ENCODE peak calls at places on chromosomes 7 and 10, in ten cellular contexts. L is myocyte, J is upper lobe of right lung, D is NB4, F is coronary artery, V is LNCaP clone FGC, C is COR-L47, M is aorta, E is nephron progenitor cell, U is amniotic stem cell. I is an unnamed sample.

GRCh38 chr10:107443817-107444216 is 279.3 kb upstream of the SORCS1 start:
- DNase-seq in L (no peak), J (no peak), D (no peak), F (no peak), V (no peak), C (no peak), M (no peak), E (no peak), U (no peak), I (no peak)

GRCh38 chr7:55546826-55547225 is 25.5 kb downstream of the VOPP1 start:
- DNase-seq in L (peak), J (peak), D (peak), F (no peak), V (peak), C (peak), M (peak), E (no peak), U (no peak), I (peak)

GRCh38 chr7:117673367-117673766 is 193.5 kb downstream of the CFTR start:
- DNase-seq in L (peak), J (peak), D (no peak), F (no peak), V (no peak), C (no peak), M (no peak), E (peak), U (no peak), I (peak)

GRCh38 chr10:68560201-68560915 is at the start of gene TET1:
- DNase-seq in L (peak), J (peak), D (peak), F (no peak), V (no peak), C (peak), M (no peak), E (peak), U (no peak), I (peak)

GRCh38 chr7:96273716-96274115 is 48.2 kb downstream of the SLC25A13 start:
- DNase-seq in L (peak), J (no peak), D (no peak), F (no peak), V (no peak), C (no peak), M (no peak), E (no peak), U (no peak), I (no peak)

GRCh38 chr7:4650471-4651047 is 31.5 kb upstream of the FOXK1 start:
- DNase-seq in L (no peak), J (no peak), D (no peak), F (no peak), V (no peak), C (no peak), M (peak), E (peak), U (no peak), I (peak)

GRCh38 chr10:114577133-114577532 is 80.9 kb downstream of the ABLIM1 start:
- DNase-seq in L (peak), J (no peak), D (no peak), F (no peak), V (no peak), C (no peak), M (no peak), E (no peak), U (peak), I (no peak)

GRCh38 chr7:18096087-18096486 is 68.4 kb upstream of the PRPS1L1 start:
- DNase-seq in L (no peak), J (no peak), D (no peak), F (no peak), V (no peak), C (peak), M (no peak), E (no peak), U (no peak), I (no peak)

GRCh38 chr7:134320201-134320600 is 3.5 kb upstream of the SLC35B4 start:
- DNase-seq in L (no peak), J (no peak), D (no peak), F (no peak), V (no peak), C (no peak), M (no peak), E (no peak), U (no peak), I (no peak)

GRCh38 chr10:125269716-125270115 is 109.4 kb upstream of the CTBP2 start:
- DNase-seq in L (no peak), J (no peak), D (no peak), F (no peak), V (no peak), C (no peak), M (no peak), E (no peak), U (no peak), I (no peak)

GRCh38 chr10:132885451-132886210 is 56.7 kb downstream of the CFAP46 start:
- DNase-seq in L (no peak), J (peak), D (no peak), F (no peak), V (no peak), C (no peak), M (peak), E (no peak), U (no peak), I (no peak)

GRCh38 chr10:78960316-78960800 is 108.4 kb upstream of the ZMIZ1 start:
- DNase-seq in L (peak), J (no peak), D (no peak), F (no peak), V (no peak), C (no peak), M (peak), E (no peak), U (no peak), I (no peak)

GRCh38 chr7:142774826-142775225 is 4.1 kb downstream of the PRSS2 start:
- DNase-seq in L (no peak), J (no peak), D (no peak), F (no peak), V (no peak), C (no peak), M (no peak), E (no peak), U (no peak), I (no peak)

GRCh38 chr7:156639426-156640256 is 933 bp upstream of the RNF32 start:
- DNase-seq in L (no peak), J (peak), D (peak), F (no peak), V (no peak), C (no peak), M (peak), E (no peak), U (no peak), I (no peak)

GRCh38 chr7:120337308-120337907 is 64.4 kb downstream of the KCND2 start:
- DNase-seq in L (peak), J (no peak), D (peak), F (no peak), V (no peak), C (no peak), M (no peak), E (no peak), U (no peak), I (peak)

GRCh38 chr7:98619450-98620321 is 2.6 kb downstream of the NPTX2 start:
- DNase-seq in L (peak), J (no peak), D (peak), F (no peak), V (peak), C (peak), M (no peak), E (peak), U (no peak), I (peak)

GRCh38 chr7:87316846-87317545 is 28.5 kb upstream of the CROT start:
- DNase-seq in L (peak), J (no peak), D (no peak), F (no peak), V (peak), C (no peak), M (no peak), E (no peak), U (peak), I (no peak)

GRCh38 chr7:26574476-26574875 is 282.8 kb downstream of the SNX10 start:
- DNase-seq in L (no peak), J (no peak), D (peak), F (no peak), V (no peak), C (no peak), M (no peak), E (no peak), U (no peak), I (no peak)

GRCh38 chr7:102468416-102469350 is 3.9 kb downstream of the LRWD1 start:
- DNase-seq in L (no peak), J (no peak), D (no peak), F (no peak), V (no peak), C (no peak), M (peak), E (no peak), U (no peak), I (no peak)

GRCh38 chr7:51034531-51035264 is 252.0 kb upstream of the GRB10 start:
- DNase-seq in L (peak), J (no peak), D (no peak), F (no peak), V (peak), C (no peak), M (no peak), E (no peak), U (peak), I (no peak)

GRCh38 chr10:86657396-86658011 is 3.2 kb downstream of the OPN4 start:
- DNase-seq in L (no peak), J (peak), D (peak), F (peak), V (no peak), C (no peak), M (peak), E (no peak), U (no peak), I (no peak)

GRCh38 chr7:80189638-80190037 is 55.0 kb downstream of the GNAI1 start:
- DNase-seq in L (no peak), J (no peak), D (no peak), F (no peak), V (no peak), C (no peak), M (no peak), E (no peak), U (no peak), I (no peak)

GRCh38 chr7:151366141-151366871 is 24.7 kb downstream of the NUB1 start:
- DNase-seq in L (peak), J (no peak), D (no peak), F (no peak), V (no peak), C (no peak), M (no peak), E (no peak), U (no peak), I (no peak)

GRCh38 chr10:70903262-70903921 is 15.0 kb upstream of the PCBD1 start:
- DNase-seq in L (peak), J (no peak), D (peak), F (no peak), V (no peak), C (peak), M (no peak), E (peak), U (no peak), I (peak)

GRCh38 chr10:132685121-132685891 is 100.6 kb downstream of the NKX6-2 start:
- DNase-seq in L (peak), J (peak), D (peak), F (peak), V (peak), C (no peak), M (peak), E (no peak), U (no peak), I (no peak)

GRCh38 chr10:93062499-93063216 is 2.1 kb downstream of the CYP26C1 start:
- DNase-seq in L (no peak), J (peak), D (no peak), F (no peak), V (no peak), C (no peak), M (peak), E (peak), U (no peak), I (peak)

GRCh38 chr7:53070883-53071282 is 35.5 kb downstream of the POM121L12 start:
- DNase-seq in L (no peak), J (no peak), D (no peak), F (no peak), V (no peak), C (no peak), M (no peak), E (no peak), U (no peak), I (no peak)

GRCh38 chr10:49587981-49588380 is 22.1 kb upstream of the SLC18A3 start:
- DNase-seq in L (no peak), J (no peak), D (no peak), F (no peak), V (no peak), C (no peak), M (no peak), E (no peak), U (no peak), I (no peak)

GRCh38 chr10:88033380-88033779 is 170.0 kb downstream of the PTEN start:
- DNase-seq in L (no peak), J (no peak), D (peak), F (no peak), V (no peak), C (no peak), M (no peak), E (no peak), U (no peak), I (no peak)

GRCh38 chr7:144763291-144763690 is 72.6 kb downstream of the TPK1 start:
- DNase-seq in L (no peak), J (no peak), D (no peak), F (no peak), V (no peak), C (no peak), M (no peak), E (no peak), U (no peak), I (no peak)

GRCh38 chr10:62788861-62789467 is 15.6 kb upstream of the ADO start:
- DNase-seq in L (peak), J (no peak), D (no peak), F (no peak), V (no peak), C (no peak), M (no peak), E (no peak), U (no peak), I (no peak)

GRCh38 chr10:75431180-75432111 is at the start of gene LRMDA:
- DNase-seq in L (no peak), J (peak), D (peak), F (no peak), V (no peak), C (no peak), M (peak), E (peak), U (no peak), I (peak)

GRCh38 chr10:90888387-90888786 is 16.6 kb downstream of the RPP30 start:
- DNase-seq in L (no peak), J (no peak), D (no peak), F (no peak), V (peak), C (no peak), M (no peak), E (no peak), U (no peak), I (no peak)

GRCh38 chr7:92266415-92267241 is 20.9 kb downstream of the ANKIB1 start:
- DNase-seq in L (no peak), J (no peak), D (no peak), F (no peak), V (no peak), C (no peak), M (no peak), E (no peak), U (no peak), I (no peak)

GRCh38 chr10:100864981-100865380 is 47.8 kb upstream of the SLF2 start:
- DNase-seq in L (no peak), J (no peak), D (no peak), F (no peak), V (no peak), C (no peak), M (no peak), E (no peak), U (no peak), I (no peak)

GRCh38 chr7:19376591-19376990 is 231.4 kb upstream of the FERD3L start:
- DNase-seq in L (no peak), J (no peak), D (peak), F (no peak), V (no peak), C (no peak), M (no peak), E (no peak), U (no peak), I (no peak)